ENCODE peak calls at places on chromosomes 4 and X, in nine cellular contexts. One of them, this sample, is unnamed.

GRCh38 chrX:44343412-44343942 is at the start of gene EFHC2:
- DNase-seq in stimulated activated CD4-positive, alpha-beta T cell treated with anti-CD3 and anti-CD28 coated beads, Interleukin-2, amount 100 ng/mL, for 48 hours: peak; percentile 13
- DNase-seq in KBM-7: peak; percentile 53
- DNase-seq in retinal pigment epithelial cell: no peak
- DNase-seq in activated CD8-positive, alpha-beta T cell treated with anti-CD3 and anti-CD28 coated beads, Interleukin-2, amount 10 ng/mL, durations not matched to agents 7 days and 5 days: peak; percentile 59
- DNase-seq in stimulated activated naive CD4-positive, alpha-beta T cell: peak; percentile 41
- DNase-seq in heart right ventricle: peak; percentile 60
- DNase-seq in cardiac muscle cell: peak; percentile 26
- DNase-seq in psoas muscle: peak; percentile 31
- DNase-seq in this sample: no peak

GRCh38 chrX:39834600-39834999 is 263.2 kb downstream of the BCOR start:
- DNase-seq in stimulated activated naive CD4-positive, alpha-beta T cell: no peak
- DNase-seq in heart right ventricle: no peak
- DNase-seq in activated CD8-positive, alpha-beta T cell treated with anti-CD3 and anti-CD28 coated beads, Interleukin-2, amount 10 ng/mL, durations not matched to agents 7 days and 5 days: no peak
- DNase-seq in cardiac muscle cell: no peak
- DNase-seq in psoas muscle: no peak
- DNase-seq in KBM-7: no peak
- DNase-seq in stimulated activated CD4-positive, alpha-beta T cell treated with anti-CD3 and anti-CD28 coated beads, Interleukin-2, amount 100 ng/mL, for 48 hours: no peak
- DNase-seq in retinal pigment epithelial cell: no peak
- DNase-seq in this sample: no peak

GRCh38 chrX:24149346-24150050 is at the start of gene ZFX:
- DNase-seq in cardiac muscle cell: peak; percentile 70
- DNase-seq in retinal pigment epithelial cell: no peak
- DNase-seq in stimulated activated naive CD4-positive, alpha-beta T cell: peak; percentile 79
- DNase-seq in heart right ventricle: peak; percentile 69
- DNase-seq in stimulated activated CD4-positive, alpha-beta T cell treated with anti-CD3 and anti-CD28 coated beads, Interleukin-2, amount 100 ng/mL, for 48 hours: peak; percentile 64
- DNase-seq in KBM-7: peak; percentile 69
- DNase-seq in psoas muscle: peak; percentile 81
- DNase-seq in activated CD8-positive, alpha-beta T cell treated with anti-CD3 and anti-CD28 coated beads, Interleukin-2, amount 10 ng/mL, durations not matched to agents 7 days and 5 days: peak; percentile 72
- DNase-seq in this sample: peak; percentile 74

GRCh38 chr4:115259651-115260050 is 146.2 kb upstream of the NDST4 start:
- DNase-seq in stimulated activated naive CD4-positive, alpha-beta T cell: no peak
- DNase-seq in activated CD8-positive, alpha-beta T cell treated with anti-CD3 and anti-CD28 coated beads, Interleukin-2, amount 10 ng/mL, durations not matched to agents 7 days and 5 days: no peak
- DNase-seq in retinal pigment epithelial cell: no peak
- DNase-seq in stimulated activated CD4-positive, alpha-beta T cell treated with anti-CD3 and anti-CD28 coated beads, Interleukin-2, amount 100 ng/mL, for 48 hours: no peak
- DNase-seq in KBM-7: peak; percentile 14
- DNase-seq in cardiac muscle cell: no peak
- DNase-seq in psoas muscle: no peak
- DNase-seq in heart right ventricle: no peak
- DNase-seq in this sample: no peak

GRCh38 chr4:40121515-40121914 is 64.9 kb downstream of the N4BP2 start:
- DNase-seq in stimulated activated naive CD4-positive, alpha-beta T cell: no peak
- DNase-seq in heart right ventricle: no peak
- DNase-seq in stimulated activated CD4-positive, alpha-beta T cell treated with anti-CD3 and anti-CD28 coated beads, Interleukin-2, amount 100 ng/mL, for 48 hours: no peak
- DNase-seq in cardiac muscle cell: no peak
- DNase-seq in psoas muscle: no peak
- DNase-seq in retinal pigment epithelial cell: peak; percentile 83
- DNase-seq in activated CD8-positive, alpha-beta T cell treated with anti-CD3 and anti-CD28 coated beads, Interleukin-2, amount 10 ng/mL, durations not matched to agents 7 days and 5 days: peak; percentile 25
- DNase-seq in KBM-7: peak; percentile 85
- DNase-seq in this sample: peak; percentile 79

GRCh38 chrX:100648601-100649417 is 4.8 kb downstream of the SRPX2 start:
- DNase-seq in stimulated activated naive CD4-positive, alpha-beta T cell: no peak
- DNase-seq in activated CD8-positive, alpha-beta T cell treated with anti-CD3 and anti-CD28 coated beads, Interleukin-2, amount 10 ng/mL, durations not matched to agents 7 days and 5 days: no peak
- DNase-seq in cardiac muscle cell: no peak
- DNase-seq in KBM-7: no peak
- DNase-seq in psoas muscle: peak; percentile 25
- DNase-seq in retinal pigment epithelial cell: no peak
- DNase-seq in heart right ventricle: no peak
- DNase-seq in stimulated activated CD4-positive, alpha-beta T cell treated with anti-CD3 and anti-CD28 coated beads, Interleukin-2, amount 100 ng/mL, for 48 hours: no peak
- DNase-seq in this sample: peak; percentile 91

GRCh38 chrX:31038585-31039326 is 33.1 kb downstream of the FTHL17 start:
- DNase-seq in activated CD8-positive, alpha-beta T cell treated with anti-CD3 and anti-CD28 coated beads, Interleukin-2, amount 10 ng/mL, durations not matched to agents 7 days and 5 days: peak; percentile 39
- DNase-seq in retinal pigment epithelial cell: peak; percentile 57
- DNase-seq in cardiac muscle cell: peak; percentile 61
- DNase-seq in stimulated activated naive CD4-positive, alpha-beta T cell: no peak
- DNase-seq in stimulated activated CD4-positive, alpha-beta T cell treated with anti-CD3 and anti-CD28 coated beads, Interleukin-2, amount 100 ng/mL, for 48 hours: peak; percentile 7
- DNase-seq in KBM-7: peak; percentile 64
- DNase-seq in heart right ventricle: no peak
- DNase-seq in psoas muscle: no peak
- DNase-seq in this sample: peak; percentile 2

GRCh38 chr4:94650690-94651089 is 107.1 kb upstream of the BMPR1B start:
- DNase-seq in stimulated activated CD4-positive, alpha-beta T cell treated with anti-CD3 and anti-CD28 coated beads, Interleukin-2, amount 100 ng/mL, for 48 hours: no peak
- DNase-seq in KBM-7: no peak
- DNase-seq in activated CD8-positive, alpha-beta T cell treated with anti-CD3 and anti-CD28 coated beads, Interleukin-2, amount 10 ng/mL, durations not matched to agents 7 days and 5 days: no peak
- DNase-seq in psoas muscle: no peak
- DNase-seq in retinal pigment epithelial cell: no peak
- DNase-seq in cardiac muscle cell: peak; percentile 17
- DNase-seq in stimulated activated naive CD4-positive, alpha-beta T cell: no peak
- DNase-seq in heart right ventricle: no peak
- DNase-seq in this sample: no peak

GRCh38 chrX:10039821-10040793 is 72.9 kb downstream of the CLDN34 start:
- DNase-seq in retinal pigment epithelial cell: no peak
- DNase-seq in cardiac muscle cell: no peak
- DNase-seq in psoas muscle: no peak
- DNase-seq in heart right ventricle: no peak
- DNase-seq in stimulated activated naive CD4-positive, alpha-beta T cell: no peak
- DNase-seq in KBM-7: no peak
- DNase-seq in activated CD8-positive, alpha-beta T cell treated with anti-CD3 and anti-CD28 coated beads, Interleukin-2, amount 10 ng/mL, durations not matched to agents 7 days and 5 days: no peak
- DNase-seq in stimulated activated CD4-positive, alpha-beta T cell treated with anti-CD3 and anti-CD28 coated beads, Interleukin-2, amount 100 ng/mL, for 48 hours: no peak
- DNase-seq in this sample: no peak

GRCh38 chrX:39613997-39614679 is 483.6 kb downstream of the BCOR start:
- DNase-seq in heart right ventricle: no peak
- DNase-seq in retinal pigment epithelial cell: no peak
- DNase-seq in stimulated activated CD4-positive, alpha-beta T cell treated with anti-CD3 and anti-CD28 coated beads, Interleukin-2, amount 100 ng/mL, for 48 hours: peak; percentile 43
- DNase-seq in stimulated activated naive CD4-positive, alpha-beta T cell: no peak
- DNase-seq in KBM-7: no peak
- DNase-seq in psoas muscle: no peak
- DNase-seq in activated CD8-positive, alpha-beta T cell treated with anti-CD3 and anti-CD28 coated beads, Interleukin-2, amount 10 ng/mL, durations not matched to agents 7 days and 5 days: peak; percentile 35
- DNase-seq in cardiac muscle cell: no peak
- DNase-seq in this sample: no peak

GRCh38 chrX:148498067-148498466 is 2.4 kb upstream of the AFF2 start:
- DNase-seq in retinal pigment epithelial cell: no peak
- DNase-seq in activated CD8-positive, alpha-beta T cell treated with anti-CD3 and anti-CD28 coated beads, Interleukin-2, amount 10 ng/mL, durations not matched to agents 7 days and 5 days: no peak
- DNase-seq in psoas muscle: no peak
- DNase-seq in KBM-7: no peak
- DNase-seq in heart right ventricle: no peak
- DNase-seq in cardiac muscle cell: no peak
- DNase-seq in stimulated activated naive CD4-positive, alpha-beta T cell: no peak
- DNase-seq in stimulated activated CD4-positive, alpha-beta T cell treated with anti-CD3 and anti-CD28 coated beads, Interleukin-2, amount 100 ng/mL, for 48 hours: no peak
- DNase-seq in this sample: no peak

GRCh38 chr4:107834241-107834856 is 9.6 kb downstream of the SGMS2 start:
- DNase-seq in cardiac muscle cell: no peak
- DNase-seq in heart right ventricle: no peak
- DNase-seq in KBM-7: no peak
- DNase-seq in retinal pigment epithelial cell: no peak
- DNase-seq in psoas muscle: no peak
- DNase-seq in activated CD8-positive, alpha-beta T cell treated with anti-CD3 and anti-CD28 coated beads, Interleukin-2, amount 10 ng/mL, durations not matched to agents 7 days and 5 days: no peak
- DNase-seq in stimulated activated CD4-positive, alpha-beta T cell treated with anti-CD3 and anti-CD28 coated beads, Interleukin-2, amount 100 ng/mL, for 48 hours: no peak
- DNase-seq in stimulated activated naive CD4-positive, alpha-beta T cell: no peak
- DNase-seq in this sample: no peak

GRCh38 chr4:33429971-33430370 is 2709.8 kb downstream of the PCDH7 start:
- DNase-seq in activated CD8-positive, alpha-beta T cell treated with anti-CD3 and anti-CD28 coated beads, Interleukin-2, amount 10 ng/mL, durations not matched to agents 7 days and 5 days: no peak
- DNase-seq in heart right ventricle: no peak
- DNase-seq in stimulated activated naive CD4-positive, alpha-beta T cell: no peak
- DNase-seq in stimulated activated CD4-positive, alpha-beta T cell treated with anti-CD3 and anti-CD28 coated beads, Interleukin-2, amount 100 ng/mL, for 48 hours: no peak
- DNase-seq in KBM-7: no peak
- DNase-seq in psoas muscle: no peak
- DNase-seq in cardiac muscle cell: no peak
- DNase-seq in retinal pigment epithelial cell: no peak
- DNase-seq in this sample: no peak

GRCh38 chr4:127239902-127240575 is 392.7 kb upstream of the INTU start:
- DNase-seq in retinal pigment epithelial cell: no peak
- DNase-seq in cardiac muscle cell: no peak
- DNase-seq in KBM-7: no peak
- DNase-seq in stimulated activated CD4-positive, alpha-beta T cell treated with anti-CD3 and anti-CD28 coated beads, Interleukin-2, amount 100 ng/mL, for 48 hours: no peak
- DNase-seq in psoas muscle: no peak
- DNase-seq in stimulated activated naive CD4-positive, alpha-beta T cell: no peak
- DNase-seq in heart right ventricle: no peak
- DNase-seq in activated CD8-positive, alpha-beta T cell treated with anti-CD3 and anti-CD28 coated beads, Interleukin-2, amount 10 ng/mL, durations not matched to agents 7 days and 5 days: no peak
- DNase-seq in this sample: no peak

GRCh38 chr4:141350122-141350904 is 129.6 kb downstream of the ZNF330 start:
- DNase-seq in stimulated activated naive CD4-positive, alpha-beta T cell: no peak
- DNase-seq in cardiac muscle cell: no peak
- DNase-seq in psoas muscle: no peak
- DNase-seq in heart right ventricle: no peak
- DNase-seq in retinal pigment epithelial cell: peak; percentile 97
- DNase-seq in KBM-7: no peak
- DNase-seq in stimulated activated CD4-positive, alpha-beta T cell treated with anti-CD3 and anti-CD28 coated beads, Interleukin-2, amount 100 ng/mL, for 48 hours: no peak
- DNase-seq in activated CD8-positive, alpha-beta T cell treated with anti-CD3 and anti-CD28 coated beads, Interleukin-2, amount 10 ng/mL, durations not matched to agents 7 days and 5 days: no peak
- DNase-seq in this sample: peak; percentile 92

GRCh38 chr4:55707507-55707906 is 71.4 kb upstream of the NMU start:
- DNase-seq in psoas muscle: no peak
- DNase-seq in retinal pigment epithelial cell: no peak
- DNase-seq in stimulated activated naive CD4-positive, alpha-beta T cell: no peak
- DNase-seq in heart right ventricle: no peak
- DNase-seq in cardiac muscle cell: no peak
- DNase-seq in stimulated activated CD4-positive, alpha-beta T cell treated with anti-CD3 and anti-CD28 coated beads, Interleukin-2, amount 100 ng/mL, for 48 hours: no peak
- DNase-seq in KBM-7: no peak
- DNase-seq in activated CD8-positive, alpha-beta T cell treated with anti-CD3 and anti-CD28 coated beads, Interleukin-2, amount 10 ng/mL, durations not matched to agents 7 days and 5 days: no peak
- DNase-seq in this sample: no peak

GRCh38 chr4:142637654-142638053 is 208.4 kb downstream of the INPP4B start:
- DNase-seq in retinal pigment epithelial cell: no peak
- DNase-seq in activated CD8-positive, alpha-beta T cell treated with anti-CD3 and anti-CD28 coated beads, Interleukin-2, amount 10 ng/mL, durations not matched to agents 7 days and 5 days: no peak
- DNase-seq in stimulated activated naive CD4-positive, alpha-beta T cell: no peak
- DNase-seq in cardiac muscle cell: no peak
- DNase-seq in KBM-7: no peak
- DNase-seq in stimulated activated CD4-positive, alpha-beta T cell treated with anti-CD3 and anti-CD28 coated beads, Interleukin-2, amount 100 ng/mL, for 48 hours: no peak
- DNase-seq in psoas muscle: no peak
- DNase-seq in heart right ventricle: no peak
- DNase-seq in this sample: no peak

GRCh38 chrX:124502144-124502543 is 155.8 kb downstream of the SH2D1A start:
- DNase-seq in activated CD8-positive, alpha-beta T cell treated with anti-CD3 and anti-CD28 coated beads, Interleukin-2, amount 10 ng/mL, durations not matched to agents 7 days and 5 days: no peak
- DNase-seq in stimulated activated CD4-positive, alpha-beta T cell treated with anti-CD3 and anti-CD28 coated beads, Interleukin-2, amount 100 ng/mL, for 48 hours: no peak
- DNase-seq in psoas muscle: no peak
- DNase-seq in cardiac muscle cell: no peak
- DNase-seq in retinal pigment epithelial cell: no peak
- DNase-seq in stimulated activated naive CD4-positive, alpha-beta T cell: no peak
- DNase-seq in heart right ventricle: no peak
- DNase-seq in KBM-7: no peak
- DNase-seq in this sample: no peak

GRCh38 chr4:146159384-146160058 is 16.0 kb upstream of the LSM6 start:
- DNase-seq in activated CD8-positive, alpha-beta T cell treated with anti-CD3 and anti-CD28 coated beads, Interleukin-2, amount 10 ng/mL, durations not matched to agents 7 days and 5 days: no peak
- DNase-seq in cardiac muscle cell: no peak
- DNase-seq in heart right ventricle: no peak
- DNase-seq in stimulated activated naive CD4-positive, alpha-beta T cell: no peak
- DNase-seq in stimulated activated CD4-positive, alpha-beta T cell treated with anti-CD3 and anti-CD28 coated beads, Interleukin-2, amount 100 ng/mL, for 48 hours: no peak
- DNase-seq in KBM-7: no peak
- DNase-seq in retinal pigment epithelial cell: no peak
- DNase-seq in psoas muscle: no peak
- DNase-seq in this sample: no peak

GRCh38 chr4:106369456-106370060 is 980 bp upstream of the GIMD1 start:
- DNase-seq in retinal pigment epithelial cell: peak; percentile 46
- DNase-seq in KBM-7: peak; percentile 78
- DNase-seq in stimulated activated CD4-positive, alpha-beta T cell treated with anti-CD3 and anti-CD28 coated beads, Interleukin-2, amount 100 ng/mL, for 48 hours: no peak
- DNase-seq in stimulated activated naive CD4-positive, alpha-beta T cell: no peak
- DNase-seq in cardiac muscle cell: peak; percentile 57
- DNase-seq in activated CD8-positive, alpha-beta T cell treated with anti-CD3 and anti-CD28 coated beads, Interleukin-2, amount 10 ng/mL, durations not matched to agents 7 days and 5 days: peak; percentile 39
- DNase-seq in heart right ventricle: no peak
- DNase-seq in psoas muscle: no peak
- DNase-seq in this sample: peak; percentile 88

This sample was measured in astrocyte of the spinal cord.